ENCODE peak calls at places on chromosomes 2 and 18, in seven cellular contexts. One of them, this sample, is unnamed.

GRCh38 chr2:33108483-33109443 is 162.0 kb downstream of the LTBP1 start:
- DNase-seq in IMR-90: peak; percentile 90
- DNase-seq in right lobe of liver: no peak
- DNase-seq in heart right ventricle: no peak
- DNase-seq in A673: no peak
- DNase-seq in adrenal gland: no peak
- DNase-seq in kidney: no peak
- DNase-seq in this sample: no peak

GRCh38 chr2:112867701-112868631 is 31.4 kb upstream of the IL1B start:
- DNase-seq in IMR-90: no peak
- DNase-seq in right lobe of liver: no peak
- DNase-seq in heart right ventricle: no peak
- DNase-seq in A673: no peak
- DNase-seq in adrenal gland: no peak
- DNase-seq in kidney: no peak
- DNase-seq in this sample: no peak

GRCh38 chr2:37020887-37021796 is 54.8 kb upstream of the STRN start:
- DNase-seq in IMR-90: peak; percentile 39
- DNase-seq in right lobe of liver: no peak
- DNase-seq in heart right ventricle: no peak
- DNase-seq in A673: no peak
- DNase-seq in adrenal gland: no peak
- DNase-seq in kidney: no peak
- DNase-seq in this sample: no peak

GRCh38 chr2:68251855-68252406 is 401 bp downstream of the PPP3R1 start:
- DNase-seq in IMR-90: no peak
- DNase-seq in right lobe of liver: peak; percentile 70
- DNase-seq in heart right ventricle: no peak
- DNase-seq in A673: no peak
- DNase-seq in adrenal gland: peak; percentile 34
- DNase-seq in kidney: peak; percentile 86
- DNase-seq in this sample: no peak

GRCh38 chr2:127277028-127277427 is 16.9 kb downstream of the ERCC3 start:
- DNase-seq in IMR-90: peak; percentile 24
- DNase-seq in right lobe of liver: no peak
- DNase-seq in heart right ventricle: no peak
- DNase-seq in A673: no peak
- DNase-seq in adrenal gland: no peak
- DNase-seq in kidney: no peak
- DNase-seq in this sample: no peak

GRCh38 chr18:32754508-32755263 is 18.1 kb downstream of the KLHL14 start:
- DNase-seq in IMR-90: no peak
- DNase-seq in right lobe of liver: no peak
- DNase-seq in heart right ventricle: no peak
- DNase-seq in A673: peak; percentile 76
- DNase-seq in adrenal gland: no peak
- DNase-seq in kidney: no peak
- DNase-seq in this sample: no peak

GRCh38 chr2:31199206-31199605 is 18.1 kb downstream of the CAPN14 start:
- DNase-seq in IMR-90: no peak
- DNase-seq in right lobe of liver: no peak
- DNase-seq in heart right ventricle: no peak
- DNase-seq in A673: no peak
- DNase-seq in adrenal gland: no peak
- DNase-seq in kidney: no peak
- DNase-seq in this sample: no peak

GRCh38 chr2:53632714-53633113 is 134.9 kb upstream of the CHAC2 start:
- DNase-seq in IMR-90: peak; percentile 2
- DNase-seq in right lobe of liver: no peak
- DNase-seq in heart right ventricle: no peak
- DNase-seq in A673: no peak
- DNase-seq in adrenal gland: no peak
- DNase-seq in kidney: no peak
- DNase-seq in this sample: no peak

GRCh38 chr2:120736202-120736954 is 710 bp downstream of the GLI2 start:
- DNase-seq in IMR-90: no peak
- DNase-seq in right lobe of liver: no peak
- DNase-seq in heart right ventricle: peak; percentile 30
- DNase-seq in A673: peak; percentile 54
- DNase-seq in adrenal gland: peak; percentile 30
- DNase-seq in kidney: peak; percentile 83
- DNase-seq in this sample: no peak

GRCh38 chr2:143778981-143779380 is 649.8 kb downstream of the ARHGAP15 start:
- DNase-seq in IMR-90: peak; percentile 62
- DNase-seq in right lobe of liver: no peak
- DNase-seq in heart right ventricle: no peak
- DNase-seq in A673: peak; percentile 22
- DNase-seq in adrenal gland: no peak
- DNase-seq in kidney: no peak
- DNase-seq in this sample: no peak

GRCh38 chr18:59865241-59865986 is 34.4 kb upstream of the PMAIP1 start:
- DNase-seq in IMR-90: no peak
- DNase-seq in right lobe of liver: no peak
- DNase-seq in heart right ventricle: no peak
- DNase-seq in A673: no peak
- DNase-seq in adrenal gland: no peak
- DNase-seq in kidney: no peak
- DNase-seq in this sample: no peak

GRCh38 chr2:206232287-206233035 is 42.0 kb upstream of the ZDBF2 start:
- DNase-seq in IMR-90: no peak
- DNase-seq in right lobe of liver: no peak
- DNase-seq in heart right ventricle: no peak
- DNase-seq in A673: no peak
- DNase-seq in adrenal gland: no peak
- DNase-seq in kidney: no peak
- DNase-seq in this sample: no peak

GRCh38 chr2:196927318-196928225 is 1.1 kb upstream of the PGAP1 start:
- DNase-seq in IMR-90: peak; percentile 85
- DNase-seq in right lobe of liver: no peak
- DNase-seq in heart right ventricle: peak; percentile 11
- DNase-seq in A673: peak; percentile 37
- DNase-seq in adrenal gland: no peak
- DNase-seq in kidney: no peak
- DNase-seq in this sample: no peak

GRCh38 chr2:240704651-240705050 is 13.0 kb downstream of the AQP12A start:
- DNase-seq in IMR-90: no peak
- DNase-seq in right lobe of liver: peak; percentile 42
- DNase-seq in heart right ventricle: no peak
- DNase-seq in A673: no peak
- DNase-seq in adrenal gland: no peak
- DNase-seq in kidney: peak; percentile 66
- DNase-seq in this sample: no peak

GRCh38 chr2:45353879-45354278 is 257.2 kb downstream of the SRBD1 start:
- DNase-seq in IMR-90: peak; percentile 99
- DNase-seq in right lobe of liver: no peak
- DNase-seq in heart right ventricle: no peak
- DNase-seq in A673: no peak
- DNase-seq in adrenal gland: no peak
- DNase-seq in kidney: no peak
- DNase-seq in this sample: no peak

GRCh38 chr2:24490674-24491625 is at the start of gene NCOA1:
- DNase-seq in IMR-90: peak; percentile 85
- DNase-seq in right lobe of liver: peak; percentile 96
- DNase-seq in heart right ventricle: peak; percentile 92
- DNase-seq in A673: peak; percentile 96
- DNase-seq in adrenal gland: peak; percentile 91
- DNase-seq in kidney: peak; percentile 97
- DNase-seq in this sample: peak; percentile 58

GRCh38 chr2:24493713-24494112 is 2.7 kb downstream of the NCOA1 start:
- DNase-seq in IMR-90: no peak
- DNase-seq in right lobe of liver: no peak
- DNase-seq in heart right ventricle: no peak
- DNase-seq in A673: peak; percentile 86
- DNase-seq in adrenal gland: no peak
- DNase-seq in kidney: no peak
- DNase-seq in this sample: no peak

GRCh38 chr2:24492283-24493272 is 1.5 kb downstream of the NCOA1 start:
- DNase-seq in IMR-90: no peak
- DNase-seq in right lobe of liver: no peak
- DNase-seq in heart right ventricle: peak; percentile 22
- DNase-seq in A673: peak; percentile 56
- DNase-seq in adrenal gland: peak; percentile 36
- DNase-seq in kidney: no peak
- DNase-seq in this sample: no peak

GRCh38 chr2:24489942-24490673 is 946 bp upstream of the NCOA1 start:
- DNase-seq in IMR-90: peak; percentile 46
- DNase-seq in right lobe of liver: no peak
- DNase-seq in heart right ventricle: no peak
- DNase-seq in A673: peak; percentile 90
- DNase-seq in adrenal gland: no peak
- DNase-seq in kidney: no peak
- DNase-seq in this sample: no peak

DNA sequence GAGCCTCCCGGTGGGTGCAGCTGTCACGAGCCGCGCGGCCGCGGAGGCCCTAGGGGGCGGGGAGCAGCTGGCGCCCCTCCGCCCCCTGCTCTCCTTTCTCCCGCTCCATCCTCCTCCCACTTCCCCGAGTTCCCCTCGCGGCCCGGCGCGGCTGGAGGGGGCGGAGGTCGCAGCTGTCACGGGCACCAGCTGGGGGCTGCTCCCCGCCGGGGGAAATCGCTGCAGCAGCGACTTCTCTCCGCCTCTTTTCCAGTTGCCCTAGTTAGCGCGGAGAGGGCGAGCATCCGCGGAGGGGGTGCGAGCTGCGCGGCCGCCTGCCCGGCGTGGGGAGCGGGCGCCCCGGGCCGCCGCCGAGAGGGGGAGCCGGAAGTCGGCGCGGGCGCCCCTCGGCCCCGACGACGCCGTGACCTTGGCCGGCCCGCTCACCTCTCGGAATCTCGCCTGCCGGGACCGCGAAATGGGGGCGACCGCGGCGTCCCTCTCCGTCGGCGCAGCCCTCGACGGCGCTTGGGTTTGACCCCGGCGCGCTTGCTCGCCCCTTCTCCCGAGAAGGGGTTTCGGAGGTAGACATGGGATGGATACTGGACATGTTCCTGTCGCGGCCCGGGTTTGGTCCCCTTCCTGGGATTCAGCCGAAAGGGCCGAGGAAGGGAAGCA is 700 bp downstream of the NCOA1 start:
- DNase-seq in IMR-90: no peak
- DNase-seq in right lobe of liver: peak; percentile 74
- DNase-seq in heart right ventricle: peak; percentile 62
- DNase-seq in A673: peak; percentile 64
- DNase-seq in adrenal gland: peak; percentile 50
- DNase-seq in kidney: peak; percentile 87
- DNase-seq in this sample: no peak
- TF ChIP-seq CTCF in IMR-90: no peak
- TF ChIP-seq CTCF in right lobe of liver: no peak
- TF ChIP-seq CTCF in heart right ventricle: no peak
- TF ChIP-seq CTCF in A673: no peak
- TF ChIP-seq CTCF in adrenal gland: no peak
- TF ChIP-seq CTCF in kidney: no peak
- TF ChIP-seq CTCF in this sample: no peak

GRCh38 chr18:46260016-46260878 is 156.1 kb downstream of the HAUS1 start:
- DNase-seq in IMR-90: peak; percentile 85
- DNase-seq in right lobe of liver: no peak
- DNase-seq in heart right ventricle: no peak
- DNase-seq in A673: peak; percentile 39
- DNase-seq in adrenal gland: no peak
- DNase-seq in kidney: no peak
- DNase-seq in this sample: no peak

GRCh38 chr18:46264255-46264654 is 160.1 kb downstream of the HAUS1 start:
- DNase-seq in IMR-90: no peak
- DNase-seq in right lobe of liver: no peak
- DNase-seq in heart right ventricle: no peak
- DNase-seq in A673: peak; percentile 65
- DNase-seq in adrenal gland: no peak
- DNase-seq in kidney: no peak
- DNase-seq in this sample: no peak

GRCh38 chr18:46260879-46261143 is 156.6 kb downstream of the HAUS1 start:
- DNase-seq in IMR-90: peak; percentile 81
- DNase-seq in right lobe of liver: no peak
- DNase-seq in heart right ventricle: no peak
- DNase-seq in A673: no peak
- DNase-seq in adrenal gland: no peak
- DNase-seq in kidney: no peak
- DNase-seq in this sample: no peak

GRCh38 chr18:46262856-46263255 is 158.7 kb downstream of the HAUS1 start:
- DNase-seq in IMR-90: no peak
- DNase-seq in right lobe of liver: no peak
- DNase-seq in heart right ventricle: no peak
- DNase-seq in A673: no peak
- DNase-seq in adrenal gland: no peak
- DNase-seq in kidney: no peak
- DNase-seq in this sample: no peak

GRCh38 chr18:46261799-46262198 is 157.6 kb downstream of the HAUS1 start:
- DNase-seq in IMR-90: peak; percentile 51
- DNase-seq in right lobe of liver: no peak
- DNase-seq in heart right ventricle: no peak
- DNase-seq in A673: no peak
- DNase-seq in adrenal gland: no peak
- DNase-seq in kidney: no peak
- DNase-seq in this sample: no peak
- TF ChIP-seq CTCF in IMR-90: no peak
- TF ChIP-seq CTCF in right lobe of liver: no peak
- TF ChIP-seq CTCF in heart right ventricle: no peak
- TF ChIP-seq CTCF in A673: no peak
- TF ChIP-seq CTCF in adrenal gland: no peak
- TF ChIP-seq CTCF in kidney: no peak
- TF ChIP-seq CTCF in this sample: no peak

GRCh38 chr2:73291461-73292315 is 1.7 kb downstream of the EGR4 start:
- DNase-seq in IMR-90: no peak
- DNase-seq in right lobe of liver: no peak
- DNase-seq in heart right ventricle: no peak
- DNase-seq in A673: peak; percentile 47
- DNase-seq in adrenal gland: no peak
- DNase-seq in kidney: peak; percentile 60
- DNase-seq in this sample: no peak
- TF ChIP-seq CTCF in IMR-90: no peak
- TF ChIP-seq CTCF in right lobe of liver: no peak
- TF ChIP-seq CTCF in heart right ventricle: no peak
- TF ChIP-seq CTCF in A673: peak; percentile 28
- TF ChIP-seq CTCF in adrenal gland: no peak
- TF ChIP-seq CTCF in kidney: no peak
- TF ChIP-seq CTCF in this sample: no peak

GRCh38 chr2:220915087-220915486 is 657.0 kb downstream of the EPHA4 start:
- DNase-seq in IMR-90: no peak
- DNase-seq in right lobe of liver: no peak
- DNase-seq in heart right ventricle: no peak
- DNase-seq in A673: no peak
- DNase-seq in adrenal gland: no peak
- DNase-seq in kidney: no peak
- DNase-seq in this sample: no peak
- TF ChIP-seq CTCF in IMR-90: no peak
- TF ChIP-seq CTCF in right lobe of liver: no peak
- TF ChIP-seq CTCF in heart right ventricle: no peak
- TF ChIP-seq CTCF in A673: no peak
- TF ChIP-seq CTCF in adrenal gland: no peak
- TF ChIP-seq CTCF in kidney: no peak
- TF ChIP-seq CTCF in this sample: no peak